ENCODE peak calls at places on chromosomes 4 and X, in five cellular contexts. One of them, this sample, is unnamed.

GRCh38 chr4:139126898-139127297 is 50.1 kb downstream of the ELF2 start:
- DNase-seq in PC-3: no peak
- DNase-seq in heart left ventricle: no peak
- DNase-seq in fibroblast of pulmonary artery: no peak
- DNase-seq in AG10803: no peak
- DNase-seq in this sample: no peak

GRCh38 chrX:73577368-73577767 is 14.4 kb downstream of the CHIC1 start:
- DNase-seq in PC-3: peak
- DNase-seq in heart left ventricle: no peak
- DNase-seq in fibroblast of pulmonary artery: peak
- DNase-seq in AG10803: peak
- DNase-seq in this sample: peak

GRCh38 chr4:147975902-147976301 is 244.0 kb downstream of the ARHGAP10 start:
- DNase-seq in PC-3: no peak
- DNase-seq in heart left ventricle: no peak
- DNase-seq in fibroblast of pulmonary artery: peak
- DNase-seq in AG10803: peak
- DNase-seq in this sample: no peak

GRCh38 chrX:110407910-110408545 is 49.4 kb downstream of the RTL9 start:
- DNase-seq in PC-3: peak
- DNase-seq in heart left ventricle: peak
- DNase-seq in fibroblast of pulmonary artery: peak
- DNase-seq in AG10803: peak
- DNase-seq in this sample: peak

GRCh38 chrX:17547658-17548057 is 172.7 kb downstream of the NHS start:
- DNase-seq in PC-3: peak
- DNase-seq in heart left ventricle: peak
- DNase-seq in fibroblast of pulmonary artery: peak
- DNase-seq in AG10803: peak
- DNase-seq in this sample: peak

GRCh38 chr4:71417150-71417549 is 78.3 kb downstream of the SLC4A4 start:
- DNase-seq in PC-3: no peak
- DNase-seq in heart left ventricle: no peak
- DNase-seq in fibroblast of pulmonary artery: no peak
- DNase-seq in AG10803: no peak
- DNase-seq in this sample: no peak

GRCh38 chrX:12955882-12956703 is 18.8 kb upstream of the TMSB4X start:
- DNase-seq in PC-3: peak
- DNase-seq in heart left ventricle: peak
- DNase-seq in fibroblast of pulmonary artery: peak
- DNase-seq in AG10803: peak
- DNase-seq in this sample: peak

GRCh38 chr4:23333556-23333945 is 556.3 kb downstream of the PPARGC1A start:
- DNase-seq in PC-3: peak
- DNase-seq in heart left ventricle: no peak
- DNase-seq in fibroblast of pulmonary artery: peak
- DNase-seq in AG10803: no peak
- DNase-seq in this sample: peak

GRCh38 chrX:48522291-48522690 is 683 bp downstream of the EBP start:
- DNase-seq in PC-3: no peak
- DNase-seq in heart left ventricle: no peak
- DNase-seq in fibroblast of pulmonary artery: no peak
- DNase-seq in AG10803: no peak
- DNase-seq in this sample: no peak

GRCh38 chrX:12974797-12975669 is at the start of gene TMSB4X:
- DNase-seq in PC-3: peak
- DNase-seq in heart left ventricle: peak
- DNase-seq in fibroblast of pulmonary artery: peak
- DNase-seq in AG10803: peak
- DNase-seq in this sample: peak

GRCh38 chrX:46327229-46328081 is 217.8 kb downstream of the ZNF674 start:
- DNase-seq in PC-3: peak
- DNase-seq in heart left ventricle: peak
- DNase-seq in fibroblast of pulmonary artery: peak
- DNase-seq in AG10803: peak
- DNase-seq in this sample: peak

GRCh38 chrX:97524997-97525396 is 641.3 kb downstream of the RPA4 start:
- DNase-seq in PC-3: peak
- DNase-seq in heart left ventricle: no peak
- DNase-seq in fibroblast of pulmonary artery: peak
- DNase-seq in AG10803: peak
- DNase-seq in this sample: peak

GRCh38 chr4:180539284-180539683 is 1703.9 kb upstream of the TENM3 start:
- DNase-seq in PC-3: no peak
- DNase-seq in heart left ventricle: no peak
- DNase-seq in fibroblast of pulmonary artery: no peak
- DNase-seq in AG10803: no peak
- DNase-seq in this sample: no peak

GRCh38 chr4:105050896-105051295 is 95.8 kb upstream of the TET2 start:
- DNase-seq in PC-3: peak
- DNase-seq in heart left ventricle: no peak
- DNase-seq in fibroblast of pulmonary artery: peak
- DNase-seq in AG10803: peak
- DNase-seq in this sample: peak

GRCh38 chrX:47637546-47638195 is 7.9 kb upstream of the CFP start:
- DNase-seq in PC-3: no peak
- DNase-seq in heart left ventricle: peak
- DNase-seq in fibroblast of pulmonary artery: no peak
- DNase-seq in AG10803: no peak
- DNase-seq in this sample: peak

GRCh38 chrX:42017971-42018370 is 94.6 kb upstream of the CASK start:
- DNase-seq in PC-3: peak
- DNase-seq in heart left ventricle: no peak
- DNase-seq in fibroblast of pulmonary artery: no peak
- DNase-seq in AG10803: no peak
- DNase-seq in this sample: no peak

GRCh38 chr4:95505149-95505548 is 43.6 kb downstream of the UNC5C start:
- DNase-seq in PC-3: no peak
- DNase-seq in heart left ventricle: no peak
- DNase-seq in fibroblast of pulmonary artery: peak
- DNase-seq in AG10803: no peak
- DNase-seq in this sample: no peak

GRCh38 chr4:1130318-1131186 is 17.2 kb upstream of the RNF212 start:
- DNase-seq in PC-3: peak
- DNase-seq in heart left ventricle: peak
- DNase-seq in fibroblast of pulmonary artery: peak
- DNase-seq in AG10803: peak
- DNase-seq in this sample: peak

GRCh38 chrX:133638285-133638684 is 223.0 kb upstream of the GPC4 start:
- DNase-seq in PC-3: peak
- DNase-seq in heart left ventricle: no peak
- DNase-seq in fibroblast of pulmonary artery: no peak
- DNase-seq in AG10803: no peak
- DNase-seq in this sample: peak

GRCh38 chr4:123616970-123617392 is 220.4 kb downstream of the SPRY1 start:
- DNase-seq in PC-3: peak
- DNase-seq in heart left ventricle: peak
- DNase-seq in fibroblast of pulmonary artery: peak
- DNase-seq in AG10803: peak
- DNase-seq in this sample: no peak

GRCh38 chr4:105146286-105147219 is at the start of gene TET2:
- DNase-seq in PC-3: peak
- DNase-seq in heart left ventricle: peak
- DNase-seq in fibroblast of pulmonary artery: peak
- DNase-seq in AG10803: peak
- DNase-seq in this sample: peak

GRCh38 chrX:11113731-11114130 is 2.6 kb downstream of the HCCS start:
- DNase-seq in PC-3: no peak
- DNase-seq in heart left ventricle: no peak
- DNase-seq in fibroblast of pulmonary artery: peak
- DNase-seq in AG10803: peak
- DNase-seq in this sample: peak

GRCh38 chr4:54063737-54064316 is 578 bp downstream of the CHIC2 start:
- DNase-seq in PC-3: peak
- DNase-seq in heart left ventricle: peak
- DNase-seq in fibroblast of pulmonary artery: no peak
- DNase-seq in AG10803: peak
- DNase-seq in this sample: peak

GRCh38 chr4:105191621-105192210 is 45.0 kb downstream of the TET2 start:
- DNase-seq in PC-3: peak
- DNase-seq in heart left ventricle: no peak
- DNase-seq in fibroblast of pulmonary artery: peak
- DNase-seq in AG10803: peak
- DNase-seq in this sample: peak

GRCh38 chrX:120401301-120401700 is 39.4 kb downstream of the ATP1B4 start:
- DNase-seq in PC-3: no peak
- DNase-seq in heart left ventricle: no peak
- DNase-seq in fibroblast of pulmonary artery: peak
- DNase-seq in AG10803: no peak
- DNase-seq in this sample: peak

GRCh38 chrX:110006161-110006560 is 3.2 kb downstream of the TMEM164 start:
- DNase-seq in PC-3: no peak
- DNase-seq in heart left ventricle: no peak
- DNase-seq in fibroblast of pulmonary artery: no peak
- DNase-seq in AG10803: no peak
- DNase-seq in this sample: no peak

GRCh38 chr4:94491322-94491721 is 39.6 kb downstream of the PDLIM5 start:
- DNase-seq in PC-3: peak
- DNase-seq in heart left ventricle: no peak
- DNase-seq in fibroblast of pulmonary artery: peak
- DNase-seq in AG10803: peak
- DNase-seq in this sample: no peak
- H3K4me3 ChIP-seq in PC-3: peak
- H3K4me3 ChIP-seq in heart left ventricle: no peak
- H3K4me3 ChIP-seq in fibroblast of pulmonary artery: no peak
- H3K4me3 ChIP-seq in AG10803: no peak
- H3K4me3 ChIP-seq in this sample: no peak

DNA sequence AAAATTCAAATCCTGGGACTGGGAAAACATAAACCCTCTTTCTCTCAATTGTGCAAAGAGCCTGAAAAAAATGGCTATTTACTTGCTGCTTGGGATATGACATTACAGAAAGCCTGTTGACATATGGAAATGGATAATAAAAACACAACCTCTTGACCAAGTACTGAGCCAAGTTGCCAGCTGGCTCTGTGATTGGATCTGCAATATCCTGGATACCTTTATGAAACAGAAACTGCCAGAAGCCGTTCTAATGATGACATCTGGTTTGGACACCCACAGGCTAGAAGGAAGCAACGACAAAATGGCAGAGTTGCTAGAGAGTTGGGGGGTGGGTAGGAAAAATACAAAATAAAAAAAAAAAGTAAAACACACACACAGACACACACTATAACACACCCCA is 481.4 kb downstream of the FAT4 start:
- DNase-seq in PC-3: no peak
- DNase-seq in heart left ventricle: no peak
- DNase-seq in fibroblast of pulmonary artery: no peak
- DNase-seq in AG10803: no peak
- DNase-seq in this sample: no peak
- H3K4me3 ChIP-seq in PC-3: no peak
- H3K4me3 ChIP-seq in heart left ventricle: no peak
- H3K4me3 ChIP-seq in fibroblast of pulmonary artery: no peak
- H3K4me3 ChIP-seq in AG10803: no peak
- H3K4me3 ChIP-seq in this sample: no peak

GRCh38 chr4:119643306-119644042 is 14.9 kb upstream of the PDE5A start:
- DNase-seq in PC-3: no peak
- DNase-seq in heart left ventricle: no peak
- DNase-seq in fibroblast of pulmonary artery: no peak
- DNase-seq in AG10803: peak
- DNase-seq in this sample: no peak

GRCh38 chr4:119646347-119647071 is 17.9 kb upstream of the PDE5A start:
- DNase-seq in PC-3: no peak
- DNase-seq in heart left ventricle: peak
- DNase-seq in fibroblast of pulmonary artery: peak
- DNase-seq in AG10803: peak
- DNase-seq in this sample: no peak

GRCh38 chr4:119652978-119653377 is 24.4 kb upstream of the PDE5A start:
- DNase-seq in PC-3: peak
- DNase-seq in heart left ventricle: no peak
- DNase-seq in fibroblast of pulmonary artery: peak
- DNase-seq in AG10803: peak
- DNase-seq in this sample: no peak

GRCh38 chr4:119648398-119648797 is 19.8 kb upstream of the PDE5A start:
- DNase-seq in PC-3: no peak
- DNase-seq in heart left ventricle: no peak
- DNase-seq in fibroblast of pulmonary artery: no peak
- DNase-seq in AG10803: no peak
- DNase-seq in this sample: no peak

DNA sequence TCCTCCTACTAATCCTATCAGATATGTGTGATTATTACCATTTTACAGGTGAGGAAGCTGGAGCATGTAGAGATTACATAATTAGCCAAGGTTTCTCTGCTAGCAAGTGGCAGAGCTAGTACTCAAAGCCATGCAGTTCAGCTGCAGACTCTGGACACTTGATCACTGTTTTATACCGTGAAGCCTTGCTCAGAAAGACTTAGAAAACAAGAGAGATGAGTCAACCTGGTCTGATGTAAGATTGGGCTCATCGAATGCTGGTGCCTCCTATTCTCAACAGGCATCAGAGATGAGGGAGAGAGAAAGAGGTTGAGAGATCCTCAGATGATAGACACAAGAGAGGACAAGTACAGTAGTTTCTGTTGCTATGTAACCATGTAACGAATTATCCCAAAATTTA is 19.0 kb upstream of the PDE5A start:
- DNase-seq in PC-3: no peak
- DNase-seq in heart left ventricle: no peak
- DNase-seq in fibroblast of pulmonary artery: peak
- DNase-seq in AG10803: peak
- DNase-seq in this sample: peak
- H3K4me3 ChIP-seq in PC-3: no peak
- H3K4me3 ChIP-seq in heart left ventricle: no peak
- H3K4me3 ChIP-seq in fibroblast of pulmonary artery: no peak
- H3K4me3 ChIP-seq in AG10803: no peak
- H3K4me3 ChIP-seq in this sample: no peak

DNA sequence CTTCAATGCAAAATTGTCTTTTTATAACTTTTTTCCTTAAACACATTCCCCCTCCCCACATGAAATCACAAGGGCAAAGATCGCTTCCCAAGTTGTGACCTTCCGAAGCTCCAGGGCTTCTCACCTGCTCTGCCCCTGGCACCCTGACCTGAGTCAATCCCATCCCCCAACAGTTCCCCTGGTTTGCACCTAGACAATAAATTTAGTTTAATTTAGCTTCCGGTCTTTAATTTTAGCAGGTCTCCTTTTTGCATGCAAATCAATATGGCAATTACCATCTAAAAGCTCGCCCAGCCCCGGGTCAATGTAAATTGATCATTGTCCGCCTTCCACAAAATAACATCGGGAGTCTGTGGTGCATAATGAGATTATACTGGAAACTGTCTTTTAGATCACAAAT is 6.8 kb downstream of the BCOR start:
- DNase-seq in PC-3: no peak
- DNase-seq in heart left ventricle: no peak
- DNase-seq in fibroblast of pulmonary artery: no peak
- DNase-seq in AG10803: no peak
- DNase-seq in this sample: no peak
- H3K4me3 ChIP-seq in PC-3: peak
- H3K4me3 ChIP-seq in heart left ventricle: peak
- H3K4me3 ChIP-seq in fibroblast of pulmonary artery: no peak
- H3K4me3 ChIP-seq in AG10803: no peak
- H3K4me3 ChIP-seq in this sample: no peak

This sample was measured in epithelial cell of esophagus.